ENCODE peak calls at places on chromosomes 3 and 15, in four cellular contexts. One of them, this sample, is unnamed.

GRCh38 chr15:98734472-98735284 is 86.3 kb downstream of the IGF1R start:
- DNase-seq in adrenal gland: no peak
- DNase-seq in IMR-90: peak
- DNase-seq in stomach: no peak
- DNase-seq in this sample: no peak

GRCh38 chr3:172517859-172518466 is 5.3 kb downstream of the TNFSF10 start:
- DNase-seq in adrenal gland: no peak
- DNase-seq in IMR-90: no peak
- DNase-seq in stomach: no peak
- DNase-seq in this sample: no peak

GRCh38 chr15:57500979-57501576 is 90.6 kb upstream of the MYZAP start:
- DNase-seq in adrenal gland: no peak
- DNase-seq in IMR-90: no peak
- DNase-seq in stomach: no peak
- DNase-seq in this sample: no peak

GRCh38 chr3:170787464-170787863 is 82.5 kb downstream of the RPL22L1 start:
- DNase-seq in adrenal gland: no peak
- DNase-seq in IMR-90: no peak
- DNase-seq in stomach: no peak
- DNase-seq in this sample: no peak

GRCh38 chr15:91469627-91470567 is 369.8 kb downstream of the SV2B start:
- DNase-seq in adrenal gland: no peak
- DNase-seq in IMR-90: no peak
- DNase-seq in stomach: peak
- DNase-seq in this sample: no peak

GRCh38 chr3:151925876-151926275 is 52.4 kb downstream of the SUCNR1 start:
- DNase-seq in adrenal gland: no peak
- DNase-seq in IMR-90: peak
- DNase-seq in stomach: no peak
- DNase-seq in this sample: no peak

GRCh38 chr15:41866263-41866703 is 27.6 kb downstream of the SPTBN5 start:
- DNase-seq in adrenal gland: no peak
- DNase-seq in IMR-90: no peak
- DNase-seq in stomach: no peak
- DNase-seq in this sample: no peak

GRCh38 chr3:64457811-64458210 is 230.0 kb downstream of the ADAMTS9 start:
- DNase-seq in adrenal gland: no peak
- DNase-seq in IMR-90: no peak
- DNase-seq in stomach: no peak
- DNase-seq in this sample: no peak

GRCh38 chr15:52440414-52440813 is 88.3 kb downstream of the MYO5A start:
- DNase-seq in adrenal gland: peak
- DNase-seq in IMR-90: peak
- DNase-seq in stomach: no peak
- DNase-seq in this sample: no peak

GRCh38 chr3:102179321-102180290 is 255.2 kb upstream of the ZPLD1 start:
- DNase-seq in adrenal gland: no peak
- DNase-seq in IMR-90: peak
- DNase-seq in stomach: no peak
- DNase-seq in this sample: no peak
- H3K4me3 ChIP-seq in adrenal gland: no peak
- H3K4me3 ChIP-seq in IMR-90: peak
- H3K4me3 ChIP-seq in stomach: no peak
- H3K4me3 ChIP-seq in this sample: peak

DNA sequence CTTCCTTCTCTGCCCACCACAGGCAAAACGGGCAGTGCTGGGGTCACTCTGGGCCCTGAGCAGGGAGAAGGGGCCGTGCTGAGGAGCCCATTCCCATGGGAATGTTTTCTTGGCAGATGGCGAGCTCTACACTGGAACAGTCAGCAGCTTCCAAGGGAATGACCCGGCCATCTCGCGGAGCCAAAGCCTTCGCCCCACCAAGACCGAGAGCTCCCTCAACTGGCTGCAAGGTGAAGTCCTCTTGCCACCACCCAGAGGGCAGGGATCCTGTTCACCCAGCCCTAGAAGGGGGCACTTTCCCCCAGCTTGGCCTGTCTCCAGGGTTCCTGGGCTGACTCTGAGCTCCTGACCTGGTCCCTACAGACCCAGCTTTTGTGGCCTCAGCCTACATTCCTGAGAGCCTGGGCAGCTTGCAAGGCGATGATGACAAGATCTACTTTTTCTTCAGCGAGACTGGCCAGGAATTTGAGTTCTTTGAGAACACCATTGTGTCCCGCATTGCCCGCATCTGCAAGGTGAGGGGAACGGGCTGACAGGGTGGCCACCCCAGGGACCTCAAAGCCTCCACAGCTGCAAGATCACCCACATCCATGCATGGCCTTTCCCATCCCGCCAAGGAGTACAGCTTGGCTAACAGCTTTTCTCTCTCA is 12.4 kb downstream of the CIB1 start:
- DNase-seq in adrenal gland: peak
- DNase-seq in IMR-90: peak
- DNase-seq in stomach: peak
- DNase-seq in this sample: peak
- TF ChIP-seq CTCF in adrenal gland: peak
- TF ChIP-seq CTCF in IMR-90: peak
- TF ChIP-seq CTCF in stomach: peak
- TF ChIP-seq CTCF in this sample: peak

GRCh38 chr15:43493687-43494472 is 924 bp upstream of the TP53BP1 start:
- DNase-seq in adrenal gland: no peak
- DNase-seq in IMR-90: no peak
- DNase-seq in stomach: no peak
- DNase-seq in this sample: no peak
- H3K4me3 ChIP-seq in adrenal gland: no peak
- H3K4me3 ChIP-seq in IMR-90: no peak
- H3K4me3 ChIP-seq in stomach: peak
- H3K4me3 ChIP-seq in this sample: peak

GRCh38 chr3:100956276-100956675 is 36.9 kb downstream of the ABI3BP start:
- DNase-seq in adrenal gland: no peak
- DNase-seq in IMR-90: no peak
- DNase-seq in stomach: no peak
- DNase-seq in this sample: no peak

GRCh38 chr3:100953103-100953502 is 40.1 kb downstream of the ABI3BP start:
- DNase-seq in adrenal gland: no peak
- DNase-seq in IMR-90: no peak
- DNase-seq in stomach: no peak
- DNase-seq in this sample: no peak

GRCh38 chr3:100954199-100954935 is 38.9 kb downstream of the ABI3BP start:
- DNase-seq in adrenal gland: no peak
- DNase-seq in IMR-90: peak
- DNase-seq in stomach: no peak
- DNase-seq in this sample: no peak

GRCh38 chr3:100957407-100958100 is 35.7 kb downstream of the ABI3BP start:
- DNase-seq in adrenal gland: no peak
- DNase-seq in IMR-90: peak
- DNase-seq in stomach: no peak
- DNase-seq in this sample: no peak

DNA sequence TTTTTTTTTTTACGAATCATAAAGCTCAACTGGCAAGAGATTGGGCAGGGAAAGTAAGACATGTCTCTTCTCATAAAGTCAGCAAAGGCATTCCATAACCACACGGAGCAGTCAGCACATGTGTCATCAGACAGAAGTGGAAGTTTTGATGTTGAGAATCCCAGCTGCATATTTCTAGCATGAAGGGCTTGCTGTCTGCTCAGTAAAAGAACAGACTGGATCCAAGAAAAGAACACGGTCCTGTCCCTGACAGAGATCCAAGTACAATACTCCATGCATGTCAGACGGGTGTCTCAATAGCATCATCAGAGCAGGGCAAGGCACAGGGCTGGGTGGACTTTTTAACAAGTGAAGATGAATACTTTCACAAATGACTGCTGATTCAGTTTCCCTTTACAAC is 38.2 kb downstream of the ABI3BP start:
- DNase-seq in adrenal gland: no peak
- DNase-seq in IMR-90: peak
- DNase-seq in stomach: no peak
- DNase-seq in this sample: peak
- TF ChIP-seq CTCF in adrenal gland: no peak
- TF ChIP-seq CTCF in IMR-90: peak
- TF ChIP-seq CTCF in stomach: no peak
- TF ChIP-seq CTCF in this sample: no peak

This sample was measured in coronary artery.